ENCODE peak calls at places on chromosomes 6 and 20, in ten cellular contexts. S is AG04450; E is fibroblast of pulmonary artery; R is hypothalamus; D is midbrain; Y is body of pancreas; B is HFFc6; V is AML-193; X is activated T-cell treated with anti-CD3 and anti-CD28 coated beads, Interleukin-2, amount 50 U/mL, for 72 hours; I is brain microvascular endothelial cell. O is an unnamed sample.

GRCh38 chr20:63120286-63121090 is 95.4 kb downstream of the YTHDF1 start:
- DNase-seq in S (no peak), E (no peak), R (no peak), D (no peak), Y (no peak), B (no peak), V (no peak), X (no peak), I (no peak), O (no peak)

GRCh38 chr6:140653985-140654384 is 1279.5 kb upstream of the CITED2 start:
- DNase-seq in S (no peak), E (no peak), R (no peak), D (no peak), Y (no peak), B (no peak), V (no peak), X (no peak), I (no peak), O (peak)

GRCh38 chr6:47016236-47016635 is 25.9 kb downstream of the ADGRF1 start:
- DNase-seq in S (no peak), E (no peak), R (no peak), D (no peak), Y (no peak), B (no peak), V (no peak), X (no peak), I (no peak), O (no peak)

GRCh38 chr6:22673474-22673873 is 104.1 kb downstream of the HDGFL1 start:
- DNase-seq in S (no peak), E (no peak), R (no peak), D (no peak), Y (no peak), B (no peak), V (no peak), X (no peak), I (no peak), O (no peak)

GRCh38 chr20:38650010-38650409 is 48.4 kb downstream of the ARHGAP40 start:
- DNase-seq in S (no peak), E (no peak), R (no peak), D (no peak), Y (no peak), B (no peak), V (no peak), X (no peak), I (no peak), O (no peak)

GRCh38 chr6:33248643-33248931 is 23.1 kb downstream of the VPS52 start:
- DNase-seq in S (no peak), E (peak), R (no peak), D (no peak), Y (no peak), B (peak), V (no peak), X (peak), I (no peak), O (no peak)

GRCh38 chr20:41453006-41453950 is 86.7 kb upstream of the EMILIN3 start:
- DNase-seq in S (no peak), E (no peak), R (no peak), D (no peak), Y (no peak), B (no peak), V (no peak), X (no peak), I (no peak), O (no peak)

GRCh38 chr6:122657601-122658000 is 47.4 kb downstream of the PKIB start:
- DNase-seq in S (no peak), E (peak), R (no peak), D (no peak), Y (no peak), B (no peak), V (no peak), X (no peak), I (peak), O (no peak)

GRCh38 chr20:37901667-37902503 is 1.0 kb upstream of the VSTM2L start:
- DNase-seq in S (peak), E (peak), R (no peak), D (peak), Y (no peak), B (peak), V (no peak), X (peak), I (peak), O (peak)

GRCh38 chr20:14959506-14960493 is 622.4 kb upstream of the FLRT3 start:
- DNase-seq in S (no peak), E (peak), R (no peak), D (no peak), Y (no peak), B (no peak), V (no peak), X (no peak), I (no peak), O (no peak)

GRCh38 chr6:72953901-72954494 is 271.3 kb downstream of the KHDC1L start:
- DNase-seq in S (no peak), E (peak), R (no peak), D (no peak), Y (no peak), B (no peak), V (no peak), X (no peak), I (peak), O (peak)

GRCh38 chr6:142874676-142875075 is 70.3 kb downstream of the HIVEP2 start:
- DNase-seq in S (no peak), E (no peak), R (no peak), D (no peak), Y (no peak), B (no peak), V (no peak), X (no peak), I (no peak), O (no peak)

GRCh38 chr6:30821862-30822784 is 62.2 kb upstream of the DDR1 start:
- DNase-seq in S (no peak), E (peak), R (no peak), D (peak), Y (no peak), B (peak), V (peak), X (no peak), I (peak), O (peak)

GRCh38 chr20:48858075-48858790 is 30.4 kb upstream of the PREX1 start:
- DNase-seq in S (no peak), E (no peak), R (no peak), D (no peak), Y (no peak), B (no peak), V (no peak), X (no peak), I (no peak), O (no peak)

GRCh38 chr20:43906505-43907034 is 8.1 kb upstream of the TOX2 start:
- DNase-seq in S (no peak), E (no peak), R (no peak), D (no peak), Y (no peak), B (no peak), V (no peak), X (no peak), I (no peak), O (no peak)

GRCh38 chr6:9225441-9225871 is 790.1 kb upstream of the SLC35B3 start:
- DNase-seq in S (no peak), E (peak), R (no peak), D (no peak), Y (no peak), B (peak), V (no peak), X (no peak), I (no peak), O (no peak)

GRCh38 chr20:15061955-15062354 is 724.5 kb upstream of the FLRT3 start:
- DNase-seq in S (no peak), E (no peak), R (no peak), D (no peak), Y (no peak), B (no peak), V (no peak), X (no peak), I (no peak), O (peak)

GRCh38 chr6:12169377-12169776 is 120.8 kb upstream of the EDN1 start:
- DNase-seq in S (no peak), E (no peak), R (no peak), D (no peak), Y (no peak), B (no peak), V (no peak), X (no peak), I (no peak), O (no peak)

GRCh38 chr6:148311849-148312669 is 30.6 kb upstream of the SASH1 start:
- DNase-seq in S (no peak), E (no peak), R (no peak), D (no peak), Y (no peak), B (peak), V (no peak), X (no peak), I (no peak), O (peak)

GRCh38 chr20:58439974-58440767 is 51.1 kb downstream of the VAPB start:
- DNase-seq in S (no peak), E (peak), R (no peak), D (no peak), Y (no peak), B (no peak), V (no peak), X (no peak), I (no peak), O (no peak)

GRCh38 chr6:34497411-34497810 is 31.5 kb downstream of the PACSIN1 start:
- DNase-seq in S (no peak), E (no peak), R (no peak), D (no peak), Y (no peak), B (no peak), V (no peak), X (no peak), I (no peak), O (no peak)

GRCh38 chr6:87393026-87393622 is 14.6 kb upstream of the CFAP206 start:
- DNase-seq in S (no peak), E (peak), R (no peak), D (peak), Y (peak), B (peak), V (peak), X (peak), I (peak), O (peak)

GRCh38 chr6:106250997-106251396 is 74.6 kb downstream of the ATG5 start:
- DNase-seq in S (no peak), E (no peak), R (no peak), D (no peak), Y (no peak), B (no peak), V (no peak), X (no peak), I (no peak), O (no peak)

GRCh38 chr6:103107985-103108384 is 1714.5 kb downstream of the GRIK2 start:
- DNase-seq in S (no peak), E (no peak), R (no peak), D (no peak), Y (no peak), B (no peak), V (no peak), X (no peak), I (no peak), O (no peak)

GRCh38 chr20:19176483-19176882 is 36.0 kb upstream of the SLC24A3 start:
- DNase-seq in S (no peak), E (no peak), R (no peak), D (no peak), Y (no peak), B (no peak), V (no peak), X (no peak), I (no peak), O (no peak)

GRCh38 chr6:169723200-169723909 is 945 bp downstream of the PHF10 start:
- DNase-seq in S (peak), E (peak), R (peak), D (peak), Y (peak), B (peak), V (peak), X (peak), I (peak), O (peak)

GRCh38 chr6:14711704-14712397 is 534.0 kb upstream of the JARID2 start:
- DNase-seq in S (no peak), E (no peak), R (no peak), D (no peak), Y (no peak), B (no peak), V (no peak), X (no peak), I (no peak), O (no peak)

GRCh38 chr20:48803522-48804053 is 24.2 kb downstream of the PREX1 start:
- DNase-seq in S (no peak), E (no peak), R (no peak), D (no peak), Y (no peak), B (no peak), V (no peak), X (no peak), I (no peak), O (no peak)

GRCh38 chr6:149026530-149026942 is 279.7 kb downstream of the UST start:
- DNase-seq in S (peak), E (peak), R (no peak), D (peak), Y (no peak), B (peak), V (peak), X (peak), I (peak), O (peak)

GRCh38 chr6:5679696-5680494 is 326.8 kb downstream of the NRN1 start:
- DNase-seq in S (no peak), E (no peak), R (no peak), D (no peak), Y (no peak), B (no peak), V (no peak), X (no peak), I (no peak), O (no peak)

GRCh38 chr6:54195637-54196036 is 84.4 kb downstream of the MLIP start:
- DNase-seq in S (no peak), E (no peak), R (no peak), D (no peak), Y (no peak), B (no peak), V (no peak), X (no peak), I (no peak), O (no peak)

GRCh38 chr20:63941282-63942060 is 14.7 kb downstream of the UCKL1 start:
- DNase-seq in S (no peak), E (no peak), R (no peak), D (no peak), Y (no peak), B (no peak), V (no peak), X (peak), I (no peak), O (no peak)

GRCh38 chr6:25590986-25591385 is 61.0 kb upstream of the SCGN start:
- DNase-seq in S (no peak), E (no peak), R (no peak), D (no peak), Y (no peak), B (no peak), V (no peak), X (no peak), I (no peak), O (no peak)

GRCh38 chr6:95785785-95786184 is 208.4 kb downstream of the MANEA start:
- DNase-seq in S (no peak), E (no peak), R (no peak), D (no peak), Y (no peak), B (no peak), V (no peak), X (no peak), I (no peak), O (no peak)

GRCh38 chr6:44635486-44635885 is 248.0 kb downstream of the CDC5L start:
- DNase-seq in S (no peak), E (no peak), R (no peak), D (no peak), Y (no peak), B (no peak), V (no peak), X (no peak), I (no peak), O (no peak)

O was measured in kidney glomerular epithelial cell.